ENCODE peak calls at places on chromosomes 11 and 22, in eight cellular contexts. One of them, this sample, is unnamed. For H4K20me1, the result is how much of the 10 kb centered on the place peaks cover.

GRCh38 chr11:45179686-45180085 is 33.2 kb downstream of the PRDM11 start:
- DNase-seq in fibroblast of lung: no peak
- DNase-seq in endothelial cell of umbilical vein: no peak
- DNase-seq in mammary epithelial cell: no peak
- DNase-seq in IMR-90: no peak
- DNase-seq in H9: no peak
- DNase-seq in K562: no peak
- DNase-seq in Karpas-422: no peak
- DNase-seq in this sample: no peak

GRCh38 chr11:121578216-121579063 is 125.7 kb upstream of the SORL1-AS1 start:
- DNase-seq in Karpas-422: no peak
- DNase-seq in fibroblast of lung: no peak
- DNase-seq in mammary epithelial cell: no peak
- DNase-seq in K562: no peak
- DNase-seq in H9: no peak
- DNase-seq in endothelial cell of umbilical vein: no peak
- DNase-seq in IMR-90: peak
- DNase-seq in this sample: no peak

GRCh38 chr11:1118755-1119275 is 38.9 kb upstream of the MUC5AC start:
- DNase-seq in endothelial cell of umbilical vein: no peak
- DNase-seq in IMR-90: no peak
- DNase-seq in K562: no peak
- DNase-seq in Karpas-422: no peak
- DNase-seq in fibroblast of lung: no peak
- DNase-seq in H9: no peak
- DNase-seq in mammary epithelial cell: no peak
- DNase-seq in this sample: no peak

GRCh38 chr11:125519865-125520834 is 24.1 kb upstream of the FEZ1 start:
- DNase-seq in K562: no peak
- DNase-seq in H9: no peak
- DNase-seq in mammary epithelial cell: peak
- DNase-seq in fibroblast of lung: no peak
- DNase-seq in endothelial cell of umbilical vein: no peak
- DNase-seq in Karpas-422: no peak
- DNase-seq in IMR-90: no peak
- DNase-seq in this sample: no peak

GRCh38 chr22:44443641-44444235 is 54.3 kb downstream of the RTL6 start:
- DNase-seq in endothelial cell of umbilical vein: no peak
- DNase-seq in fibroblast of lung: no peak
- DNase-seq in IMR-90: no peak
- DNase-seq in Karpas-422: peak
- DNase-seq in H9: peak
- DNase-seq in mammary epithelial cell: no peak
- DNase-seq in K562: no peak
- DNase-seq in this sample: no peak

GRCh38 chr22:29369460-29369859 is 18.9 kb downstream of the AP1B1 start:
- DNase-seq in mammary epithelial cell: no peak
- DNase-seq in endothelial cell of umbilical vein: peak
- DNase-seq in IMR-90: peak
- DNase-seq in K562: peak
- DNase-seq in Karpas-422: no peak
- DNase-seq in H9: peak
- DNase-seq in fibroblast of lung: peak
- DNase-seq in this sample: no peak

GRCh38 chr22:23180893-23181762 is 819 bp downstream of the BCR start:
- DNase-seq in K562: peak
- DNase-seq in H9: no peak
- DNase-seq in fibroblast of lung: no peak
- DNase-seq in endothelial cell of umbilical vein: peak
- DNase-seq in mammary epithelial cell: peak
- DNase-seq in IMR-90: no peak
- DNase-seq in Karpas-422: no peak
- DNase-seq in this sample: peak

GRCh38 chr11:1825039-1825740 is 9.6 kb upstream of the SYT8 start:
- DNase-seq in K562: peak
- DNase-seq in Karpas-422: peak
- DNase-seq in fibroblast of lung: no peak
- DNase-seq in IMR-90: no peak
- DNase-seq in H9: peak
- DNase-seq in mammary epithelial cell: no peak
- DNase-seq in endothelial cell of umbilical vein: no peak
- DNase-seq in this sample: peak

GRCh38 chr11:116386118-116386699 is 386.6 kb downstream of the BUD13 start:
- DNase-seq in H9: no peak
- DNase-seq in K562: no peak
- DNase-seq in mammary epithelial cell: peak
- DNase-seq in IMR-90: no peak
- DNase-seq in Karpas-422: no peak
- DNase-seq in endothelial cell of umbilical vein: no peak
- DNase-seq in fibroblast of lung: no peak
- DNase-seq in this sample: no peak

GRCh38 chr11:96246718-96247540 is 96.1 kb downstream of the MAML2 start:
- DNase-seq in IMR-90: peak
- DNase-seq in K562: no peak
- DNase-seq in mammary epithelial cell: peak
- DNase-seq in H9: no peak
- DNase-seq in endothelial cell of umbilical vein: peak
- DNase-seq in fibroblast of lung: peak
- DNase-seq in Karpas-422: no peak
- DNase-seq in this sample: no peak

DNA sequence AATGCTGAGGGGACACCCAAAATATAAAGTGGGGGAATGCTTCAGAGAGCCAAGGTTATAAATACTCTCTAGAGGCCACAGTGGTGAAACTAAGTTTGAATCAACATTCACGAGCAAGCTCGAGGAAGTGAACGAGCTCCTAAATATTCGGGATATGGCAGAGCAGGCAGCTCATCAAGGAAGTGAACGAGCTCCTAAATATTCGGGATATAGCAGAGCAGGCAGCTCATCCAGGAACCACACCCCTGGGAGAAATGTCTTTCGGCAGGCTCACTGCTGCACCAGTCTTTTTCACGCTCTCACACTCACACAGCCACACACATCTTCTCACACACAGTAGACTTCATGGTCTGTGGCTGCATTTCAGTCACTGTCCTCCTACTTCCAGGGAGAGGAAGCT is 787.5 kb downstream of the OPCML start:
- DNase-seq in fibroblast of lung: no peak
- DNase-seq in IMR-90: peak
- DNase-seq in Karpas-422: no peak
- DNase-seq in K562: no peak
- DNase-seq in mammary epithelial cell: no peak
- DNase-seq in endothelial cell of umbilical vein: no peak
- DNase-seq in H9: no peak
- DNase-seq in this sample: no peak
- H2AFZ ChIP-seq in fibroblast of lung: peak
- H2AFZ ChIP-seq in IMR-90: peak
- H2AFZ ChIP-seq in Karpas-422: no peak
- H2AFZ ChIP-seq in K562: no peak
- H2AFZ ChIP-seq in mammary epithelial cell: peak
- H2AFZ ChIP-seq in endothelial cell of umbilical vein: no peak
- H2AFZ ChIP-seq in H9: no peak
- H2AFZ ChIP-seq in this sample: no peak

DNA sequence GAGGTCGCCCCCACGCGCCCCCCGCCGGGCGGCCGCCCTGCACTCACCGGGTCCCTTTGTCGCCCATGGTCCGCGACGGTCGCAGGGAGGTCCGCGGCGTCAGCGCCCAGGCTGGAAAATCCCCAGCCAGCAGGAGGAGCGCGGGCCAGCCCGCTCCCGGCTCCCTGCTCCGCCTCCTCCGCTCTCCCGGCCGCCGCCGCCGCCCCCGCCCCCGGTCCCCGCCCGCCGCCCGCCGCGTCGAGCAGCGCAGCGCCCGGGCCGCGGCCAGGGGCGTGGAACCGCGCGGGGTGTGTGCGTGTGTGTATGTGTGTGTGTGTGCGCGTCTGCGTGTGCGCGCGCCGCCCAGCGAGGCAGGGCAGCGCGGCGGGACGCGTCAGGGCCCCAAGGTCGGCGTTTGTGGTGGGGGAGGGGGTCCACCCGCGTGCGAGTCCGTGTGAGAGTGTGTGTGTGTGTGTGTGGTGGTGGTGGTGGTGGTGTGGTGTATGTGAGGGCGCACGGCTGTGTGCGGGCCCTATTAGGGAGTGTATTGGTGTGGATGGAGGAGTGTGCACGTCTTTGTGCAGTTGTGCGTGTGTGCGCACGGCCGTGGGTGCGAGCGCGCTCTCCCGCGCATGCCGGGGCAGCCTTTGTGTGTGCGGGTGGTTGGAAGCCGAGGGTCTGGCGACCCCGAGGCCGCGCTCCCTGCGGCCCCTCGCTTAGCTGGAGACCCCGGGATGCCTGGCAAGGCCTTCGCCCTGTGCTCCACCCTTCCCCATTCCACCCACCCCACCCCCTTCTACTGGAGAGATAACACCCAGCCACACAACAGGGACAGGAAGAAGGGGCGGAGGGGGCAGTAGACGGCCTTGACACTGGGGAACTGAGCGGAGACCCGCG is at the start of gene ARRB1:
- DNase-seq in mammary epithelial cell: no peak
- DNase-seq in endothelial cell of umbilical vein: no peak
- DNase-seq in H9: peak
- DNase-seq in fibroblast of lung: peak
- DNase-seq in Karpas-422: no peak
- DNase-seq in K562: peak
- DNase-seq in IMR-90: no peak
- DNase-seq in this sample: no peak
- H3K27ac ChIP-seq in mammary epithelial cell: no peak
- H3K27ac ChIP-seq in endothelial cell of umbilical vein: peak
- H3K27ac ChIP-seq in H9: no peak
- H3K27ac ChIP-seq in fibroblast of lung: no peak
- H3K27ac ChIP-seq in Karpas-422: no peak
- H3K27ac ChIP-seq in K562: peak
- H3K27ac ChIP-seq in IMR-90: peak
- H3K27ac ChIP-seq in this sample: no peak

GRCh38 chr22:49801391-49802060 is 26.1 kb downstream of the BRD1 start:
- DNase-seq in IMR-90: no peak
- DNase-seq in Karpas-422: no peak
- DNase-seq in endothelial cell of umbilical vein: no peak
- DNase-seq in H9: no peak
- DNase-seq in K562: no peak
- DNase-seq in fibroblast of lung: no peak
- DNase-seq in mammary epithelial cell: no peak
- DNase-seq in this sample: no peak
- H4K20me1 ChIP-seq in IMR-90: half or more
- H4K20me1 ChIP-seq in Karpas-422: half or more
- H4K20me1 ChIP-seq in endothelial cell of umbilical vein: under half
- H4K20me1 ChIP-seq in H9: under half
- H4K20me1 ChIP-seq in K562: under half
- H4K20me1 ChIP-seq in fibroblast of lung: under half
- H4K20me1 ChIP-seq in mammary epithelial cell: under half
- H4K20me1 ChIP-seq in this sample: under half

DNA sequence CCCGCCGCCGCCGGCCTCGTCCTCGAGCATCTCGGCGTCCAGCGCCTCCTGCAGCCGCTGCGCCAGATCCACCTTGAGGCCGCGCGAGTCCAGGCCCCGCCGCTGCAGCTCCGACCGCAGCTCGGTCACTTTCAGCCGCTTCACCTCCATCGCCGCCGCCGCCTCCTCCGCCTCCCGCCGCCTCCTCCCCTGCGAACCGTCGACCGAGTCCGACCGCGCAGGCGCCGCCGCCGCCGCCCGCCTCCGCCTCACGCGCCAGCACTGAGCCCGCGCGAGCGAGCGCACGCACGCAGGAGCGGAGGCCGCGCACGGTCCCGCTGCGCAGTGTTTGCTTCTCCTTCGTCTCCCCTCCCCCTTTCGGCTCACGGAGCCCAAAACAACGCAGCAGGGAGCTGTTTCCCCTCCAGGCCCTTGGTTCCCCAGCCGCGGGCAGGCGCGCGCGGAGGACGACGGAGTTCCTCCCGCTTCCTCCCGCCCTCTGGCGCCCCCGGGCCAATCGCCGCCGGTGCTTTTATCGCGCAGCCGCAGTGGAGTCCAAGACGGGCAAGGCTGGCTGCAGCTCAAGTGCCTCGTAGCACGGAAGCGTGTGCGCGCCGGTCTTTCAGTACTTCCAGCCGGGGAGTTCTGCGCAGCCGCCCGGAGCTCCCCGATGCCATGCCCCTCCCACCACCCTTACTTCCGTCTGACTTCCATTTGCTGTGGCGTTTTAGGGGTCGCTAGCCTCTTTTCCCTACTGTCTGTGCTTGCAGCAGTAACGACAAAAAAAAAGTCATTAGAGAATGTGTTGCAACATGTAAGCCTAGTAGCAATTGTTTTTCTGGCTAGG is at the start of gene HNRNPUL2:
- DNase-seq in fibroblast of lung: peak
- DNase-seq in IMR-90: peak
- DNase-seq in endothelial cell of umbilical vein: peak
- DNase-seq in K562: peak
- DNase-seq in H9: peak
- DNase-seq in mammary epithelial cell: peak
- DNase-seq in Karpas-422: peak
- DNase-seq in this sample: peak
- H2AFZ ChIP-seq in fibroblast of lung: peak
- H2AFZ ChIP-seq in IMR-90: peak
- H2AFZ ChIP-seq in endothelial cell of umbilical vein: peak
- H2AFZ ChIP-seq in K562: peak
- H2AFZ ChIP-seq in H9: peak
- H2AFZ ChIP-seq in mammary epithelial cell: peak
- H2AFZ ChIP-seq in Karpas-422: peak
- H2AFZ ChIP-seq in this sample: peak

GRCh38 chr11:87059596-87059995 is 21.9 kb downstream of the TMEM135 start:
- DNase-seq in endothelial cell of umbilical vein: no peak
- DNase-seq in H9: no peak
- DNase-seq in K562: no peak
- DNase-seq in Karpas-422: no peak
- DNase-seq in mammary epithelial cell: no peak
- DNase-seq in fibroblast of lung: no peak
- DNase-seq in IMR-90: no peak
- DNase-seq in this sample: no peak
- H3K27ac ChIP-seq in endothelial cell of umbilical vein: no peak
- H3K27ac ChIP-seq in H9: no peak
- H3K27ac ChIP-seq in K562: no peak
- H3K27ac ChIP-seq in Karpas-422: no peak
- H3K27ac ChIP-seq in mammary epithelial cell: no peak
- H3K27ac ChIP-seq in fibroblast of lung: no peak
- H3K27ac ChIP-seq in IMR-90: no peak
- H3K27ac ChIP-seq in this sample: no peak